ENCODE peak calls at places on chromosomes 2 and 18, in seven cellular contexts. One of them, this sample, is unnamed.

GRCh38 chr2:42099431-42100173 is 51.8 kb downstream of the PKDCC start:
- DNase-seq in GM23248: no peak
- DNase-seq in IMR-90: no peak
- DNase-seq in endothelial cell of umbilical vein: no peak
- DNase-seq in trophoblast cell: no peak
- DNase-seq in HepG2: no peak
- DNase-seq in H1: no peak
- DNase-seq in this sample: no peak

GRCh38 chr2:26850565-26850964 is 2.6 kb downstream of the DPYSL5 start:
- DNase-seq in H1: no peak
- DNase-seq in HepG2: no peak
- DNase-seq in trophoblast cell: no peak
- DNase-seq in IMR-90: no peak
- DNase-seq in endothelial cell of umbilical vein: no peak
- DNase-seq in GM23248: no peak
- DNase-seq in this sample: no peak

GRCh38 chr2:6072757-6073156 is 380.6 kb downstream of the SOX11 start:
- DNase-seq in trophoblast cell: no peak
- DNase-seq in GM23248: no peak
- DNase-seq in endothelial cell of umbilical vein: no peak
- DNase-seq in IMR-90: no peak
- DNase-seq in HepG2: no peak
- DNase-seq in H1: no peak
- DNase-seq in this sample: no peak

GRCh38 chr2:62197017-62197586 is 1.2 kb downstream of the B3GNT2 start:
- DNase-seq in trophoblast cell: no peak
- DNase-seq in H1: no peak
- DNase-seq in endothelial cell of umbilical vein: peak; percentile 35
- DNase-seq in GM23248: peak; percentile 41
- DNase-seq in HepG2: peak; percentile 43
- DNase-seq in IMR-90: no peak
- DNase-seq in this sample: no peak

GRCh38 chr2:142472382-142472781 is 341.6 kb upstream of the LRP1B start:
- DNase-seq in GM23248: no peak
- DNase-seq in endothelial cell of umbilical vein: no peak
- DNase-seq in IMR-90: no peak
- DNase-seq in trophoblast cell: no peak
- DNase-seq in HepG2: peak; percentile 52
- DNase-seq in H1: no peak
- DNase-seq in this sample: no peak

GRCh38 chr2:191347881-191348280 is 102.7 kb downstream of the MYO1B start:
- DNase-seq in H1: no peak
- DNase-seq in trophoblast cell: no peak
- DNase-seq in IMR-90: peak; percentile 84
- DNase-seq in GM23248: peak; percentile 12
- DNase-seq in endothelial cell of umbilical vein: no peak
- DNase-seq in HepG2: no peak
- DNase-seq in this sample: no peak

GRCh38 chr18:36075862-36076587 is 8.7 kb upstream of the RPRD1A start:
- DNase-seq in IMR-90: peak; percentile 89
- DNase-seq in H1: no peak
- DNase-seq in endothelial cell of umbilical vein: no peak
- DNase-seq in HepG2: peak; percentile 58
- DNase-seq in GM23248: peak; percentile 82
- DNase-seq in trophoblast cell: peak; percentile 79
- DNase-seq in this sample: no peak

GRCh38 chr2:147665035-147665434 is 179.8 kb upstream of the ACVR2A start:
- DNase-seq in HepG2: no peak
- DNase-seq in H1: no peak
- DNase-seq in GM23248: peak; percentile 19
- DNase-seq in trophoblast cell: peak; percentile 11
- DNase-seq in IMR-90: no peak
- DNase-seq in endothelial cell of umbilical vein: no peak
- DNase-seq in this sample: peak; percentile 13

GRCh38 chr2:29448238-29448637 is 333.0 kb downstream of the CLIP4 start:
- DNase-seq in endothelial cell of umbilical vein: no peak
- DNase-seq in GM23248: no peak
- DNase-seq in H1: no peak
- DNase-seq in trophoblast cell: no peak
- DNase-seq in IMR-90: no peak
- DNase-seq in HepG2: no peak
- DNase-seq in this sample: no peak

GRCh38 chr18:62867521-62867920 is 152.2 kb downstream of the PHLPP1 start:
- DNase-seq in GM23248: no peak
- DNase-seq in HepG2: no peak
- DNase-seq in IMR-90: no peak
- DNase-seq in endothelial cell of umbilical vein: no peak
- DNase-seq in trophoblast cell: no peak
- DNase-seq in H1: no peak
- DNase-seq in this sample: no peak

GRCh38 chr2:165793779-165794519 is at the start of gene GALNT3:
- DNase-seq in H1: peak; percentile 94
- DNase-seq in trophoblast cell: peak; percentile 97
- DNase-seq in endothelial cell of umbilical vein: no peak
- DNase-seq in HepG2: no peak
- DNase-seq in GM23248: peak; percentile 40
- DNase-seq in IMR-90: no peak
- DNase-seq in this sample: no peak

GRCh38 chr2:240460243-240460630 is 24.8 kb downstream of the GPC1 start:
- DNase-seq in H1: no peak
- DNase-seq in IMR-90: no peak
- DNase-seq in trophoblast cell: no peak
- DNase-seq in endothelial cell of umbilical vein: no peak
- DNase-seq in HepG2: no peak
- DNase-seq in GM23248: no peak
- DNase-seq in this sample: no peak

GRCh38 chr2:54589340-54590215 is 133.5 kb downstream of the SPTBN1 start:
- DNase-seq in IMR-90: peak; percentile 70
- DNase-seq in GM23248: no peak
- DNase-seq in H1: no peak
- DNase-seq in endothelial cell of umbilical vein: peak; percentile 99
- DNase-seq in HepG2: peak; percentile 98
- DNase-seq in trophoblast cell: no peak
- DNase-seq in this sample: no peak

GRCh38 chr2:15583831-15584230 is 7.8 kb upstream of the DDX1 start:
- DNase-seq in IMR-90: no peak
- DNase-seq in endothelial cell of umbilical vein: no peak
- DNase-seq in GM23248: peak; percentile 5
- DNase-seq in H1: no peak
- DNase-seq in HepG2: no peak
- DNase-seq in trophoblast cell: no peak
- DNase-seq in this sample: no peak

GRCh38 chr18:58091099-58091611 is 47.1 kb downstream of the NEDD4L start:
- DNase-seq in GM23248: no peak
- DNase-seq in H1: no peak
- DNase-seq in HepG2: no peak
- DNase-seq in trophoblast cell: peak; percentile 18
- DNase-seq in endothelial cell of umbilical vein: no peak
- DNase-seq in IMR-90: no peak
- DNase-seq in this sample: peak; percentile 52

GRCh38 chr2:127047716-127048617 is 59.0 kb downstream of the BIN1 start:
- DNase-seq in IMR-90: no peak
- DNase-seq in trophoblast cell: no peak
- DNase-seq in H1: peak; percentile 29
- DNase-seq in GM23248: no peak
- DNase-seq in endothelial cell of umbilical vein: no peak
- DNase-seq in HepG2: no peak
- DNase-seq in this sample: no peak

GRCh38 chr2:166154685-166155091 is 26.9 kb upstream of the SCN1A start:
- DNase-seq in GM23248: no peak
- DNase-seq in HepG2: peak; percentile 94
- DNase-seq in endothelial cell of umbilical vein: no peak
- DNase-seq in H1: no peak
- DNase-seq in IMR-90: no peak
- DNase-seq in trophoblast cell: no peak
- DNase-seq in this sample: no peak

GRCh38 chr2:168642873-168643272 is 159.6 kb upstream of the NOSTRIN start:
- DNase-seq in IMR-90: no peak
- DNase-seq in trophoblast cell: no peak
- DNase-seq in GM23248: no peak
- DNase-seq in H1: no peak
- DNase-seq in endothelial cell of umbilical vein: no peak
- DNase-seq in HepG2: no peak
- DNase-seq in this sample: no peak

GRCh38 chr2:134402385-134402784 is 148.5 kb downstream of the MGAT5 start:
- DNase-seq in GM23248: peak; percentile 91
- DNase-seq in HepG2: peak; percentile 61
- DNase-seq in IMR-90: peak; percentile 64
- DNase-seq in trophoblast cell: no peak
- DNase-seq in endothelial cell of umbilical vein: peak; percentile 21
- DNase-seq in H1: no peak
- DNase-seq in this sample: no peak

GRCh38 chr2:40543381-40543780 is 91.5 kb upstream of the SLC8A1 start:
- DNase-seq in endothelial cell of umbilical vein: no peak
- DNase-seq in trophoblast cell: peak; percentile 52
- DNase-seq in H1: no peak
- DNase-seq in GM23248: no peak
- DNase-seq in IMR-90: no peak
- DNase-seq in HepG2: no peak
- DNase-seq in this sample: no peak

GRCh38 chr2:40544072-40544471 is 92.2 kb upstream of the SLC8A1 start:
- DNase-seq in HepG2: no peak
- DNase-seq in H1: no peak
- DNase-seq in endothelial cell of umbilical vein: no peak
- DNase-seq in GM23248: no peak
- DNase-seq in IMR-90: no peak
- DNase-seq in trophoblast cell: no peak
- DNase-seq in this sample: no peak

GRCh38 chr2:40535891-40536290 is 84.0 kb upstream of the SLC8A1 start:
- DNase-seq in H1: no peak
- DNase-seq in GM23248: no peak
- DNase-seq in HepG2: no peak
- DNase-seq in endothelial cell of umbilical vein: no peak
- DNase-seq in IMR-90: no peak
- DNase-seq in trophoblast cell: no peak
- DNase-seq in this sample: no peak

GRCh38 chr2:40534528-40534927 is 82.6 kb upstream of the SLC8A1 start:
- DNase-seq in IMR-90: peak; percentile 4
- DNase-seq in endothelial cell of umbilical vein: no peak
- DNase-seq in trophoblast cell: no peak
- DNase-seq in HepG2: no peak
- DNase-seq in GM23248: no peak
- DNase-seq in H1: no peak
- DNase-seq in this sample: no peak

GRCh38 chr2:40540026-40540425 is 88.1 kb upstream of the SLC8A1 start:
- DNase-seq in HepG2: no peak
- DNase-seq in IMR-90: no peak
- DNase-seq in trophoblast cell: no peak
- DNase-seq in endothelial cell of umbilical vein: no peak
- DNase-seq in GM23248: no peak
- DNase-seq in H1: no peak
- DNase-seq in this sample: no peak
- H2AFZ ChIP-seq in HepG2: no peak overlapping the region
- H2AFZ ChIP-seq in IMR-90: no peak overlapping the region
- H2AFZ ChIP-seq in trophoblast cell: no peak overlapping the region
- H2AFZ ChIP-seq in endothelial cell of umbilical vein: no peak overlapping the region
- H2AFZ ChIP-seq in GM23248: no peak overlapping the region
- H2AFZ ChIP-seq in H1: no peak overlapping the region
- H2AFZ ChIP-seq in this sample: no peak overlapping the region

DNA sequence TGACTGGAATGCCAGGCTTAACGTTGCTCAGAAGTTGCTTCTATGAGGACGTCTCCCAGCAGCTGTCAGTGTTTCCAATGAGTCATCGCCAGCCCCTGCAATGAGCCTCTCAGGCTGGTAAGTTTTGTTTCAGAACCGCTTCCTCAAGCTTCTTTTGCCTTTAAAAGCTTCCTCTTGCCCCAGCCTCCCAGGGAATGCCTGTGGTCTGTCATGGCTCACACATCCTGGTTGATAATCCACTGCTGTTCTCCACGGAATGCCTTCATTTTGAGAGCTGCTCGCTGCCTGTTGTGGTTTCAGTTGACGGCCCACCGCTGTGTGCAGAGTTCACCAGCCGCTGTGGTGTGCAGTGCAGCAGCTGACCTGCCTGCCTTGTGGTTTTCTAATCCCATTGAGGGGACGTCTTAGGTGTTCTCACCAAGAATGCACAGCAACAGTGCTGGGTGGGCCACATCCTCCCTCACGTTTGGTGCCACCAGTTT is 96.4 kb downstream of the RTP5 start:
- DNase-seq in H1: no peak
- DNase-seq in HepG2: peak; percentile 18
- DNase-seq in GM23248: peak; percentile 94
- DNase-seq in trophoblast cell: peak; percentile 60
- DNase-seq in IMR-90: peak; percentile 95
- DNase-seq in endothelial cell of umbilical vein: peak; percentile 73
- DNase-seq in this sample: no peak
- H2AFZ ChIP-seq in H1: no peak overlapping the region
- H2AFZ ChIP-seq in HepG2: peak overlapping the region; percentile 98
- H2AFZ ChIP-seq in GM23248: peak overlapping the region; percentile 69
- H2AFZ ChIP-seq in trophoblast cell: no peak overlapping the region
- H2AFZ ChIP-seq in IMR-90: peak overlapping the region; percentile 78
- H2AFZ ChIP-seq in endothelial cell of umbilical vein: peak overlapping the region; percentile 84
- H2AFZ ChIP-seq in this sample: no peak overlapping the region

GRCh38 chr2:211748339-211748738 is 790.3 kb downstream of the ERBB4 start:
- DNase-seq in endothelial cell of umbilical vein: no peak
- DNase-seq in H1: no peak
- DNase-seq in HepG2: no peak
- DNase-seq in IMR-90: no peak
- DNase-seq in GM23248: no peak
- DNase-seq in trophoblast cell: no peak
- DNase-seq in this sample: no peak
- H2AFZ ChIP-seq in endothelial cell of umbilical vein: no peak overlapping the region
- H2AFZ ChIP-seq in H1: no peak overlapping the region
- H2AFZ ChIP-seq in HepG2: no peak overlapping the region
- H2AFZ ChIP-seq in IMR-90: peak overlapping the region; percentile 58
- H2AFZ ChIP-seq in GM23248: no peak overlapping the region
- H2AFZ ChIP-seq in trophoblast cell: no peak overlapping the region
- H2AFZ ChIP-seq in this sample: no peak overlapping the region

GRCh38 chr2:239391286-239392071 is 9.3 kb downstream of the HDAC4 start:
- DNase-seq in H1: no peak
- DNase-seq in IMR-90: no peak
- DNase-seq in HepG2: no peak
- DNase-seq in GM23248: no peak
- DNase-seq in trophoblast cell: no peak
- DNase-seq in endothelial cell of umbilical vein: no peak
- DNase-seq in this sample: no peak
- H2AFZ ChIP-seq in H1: no peak overlapping the region
- H2AFZ ChIP-seq in IMR-90: no peak overlapping the region
- H2AFZ ChIP-seq in HepG2: no peak overlapping the region
- H2AFZ ChIP-seq in GM23248: no peak overlapping the region
- H2AFZ ChIP-seq in trophoblast cell: no peak overlapping the region
- H2AFZ ChIP-seq in endothelial cell of umbilical vein: no peak overlapping the region
- H2AFZ ChIP-seq in this sample: no peak overlapping the region

This sample was measured in keratinocyte.